ENCODE peak calls at places on chromosomes 1 and 21, in eight cellular contexts. K, N, I, J, V, S, Z and L are unnamed samples.

GRCh38 chr1:4637616-4638346 is 16.6 kb upstream of the AJAP1 start:
- DNase-seq in K (no peak), N (no peak), I (no peak), J (no peak), V (no peak), S (no peak), Z (no peak), L (no peak)

GRCh38 chr1:156076609-156077429 is 5.4 kb downstream of the MEX3A start:
- DNase-seq in K (no peak), N (no peak), I (no peak), J (no peak), V (peak), S (no peak), Z (no peak), L (no peak)

GRCh38 chr1:53073899-53074311 is 11.9 kb downstream of the PODN start:
- DNase-seq in K (no peak), N (no peak), I (no peak), J (no peak), V (peak), S (peak), Z (no peak), L (no peak)

GRCh38 chr1:21537511-21537931 is 28.3 kb downstream of the ALPL start:
- DNase-seq in K (no peak), N (no peak), I (no peak), J (no peak), V (peak), S (no peak), Z (no peak), L (no peak)

GRCh38 chr1:41918450-41919043 is at the start of gene HIVEP3:
- DNase-seq in K (no peak), N (peak), I (no peak), J (no peak), V (no peak), S (peak), Z (peak), L (no peak)

GRCh38 chr1:204714861-204715511 is 29.4 kb upstream of the LRRN2 start:
- DNase-seq in K (no peak), N (no peak), I (no peak), J (no peak), V (no peak), S (no peak), Z (no peak), L (no peak)

GRCh38 chr1:4614371-4615137 is 39.9 kb upstream of the AJAP1 start:
- DNase-seq in K (no peak), N (no peak), I (no peak), J (no peak), V (no peak), S (no peak), Z (no peak), L (no peak)

GRCh38 chr1:14571810-14572767 is 26.4 kb upstream of the KAZN start:
- DNase-seq in K (peak), N (no peak), I (no peak), J (no peak), V (no peak), S (peak), Z (no peak), L (no peak)

GRCh38 chr1:23168462-23169218 is at the start of gene LUZP1:
- DNase-seq in K (peak), N (peak), I (peak), J (peak), V (peak), S (peak), Z (peak), L (peak)

GRCh38 chr21:35179990-35180557 is 131.0 kb upstream of the RUNX1 start:
- DNase-seq in K (no peak), N (no peak), I (no peak), J (no peak), V (no peak), S (no peak), Z (no peak), L (peak)

GRCh38 chr1:43373034-43373940 is 5.5 kb upstream of the ELOVL1 start:
- DNase-seq in K (no peak), N (no peak), I (no peak), J (no peak), V (no peak), S (no peak), Z (peak), L (peak)

GRCh38 chr21:42567861-42568260 is 54.2 kb downstream of the SLC37A1 start:
- DNase-seq in K (no peak), N (no peak), I (no peak), J (no peak), V (no peak), S (no peak), Z (no peak), L (no peak)

GRCh38 chr21:45920824-45921600 is 60.6 kb upstream of the COL6A1 start:
- DNase-seq in K (no peak), N (no peak), I (no peak), J (no peak), V (no peak), S (no peak), Z (no peak), L (no peak)

GRCh38 chr1:61139324-61140055 is 57.1 kb downstream of the NFIA start:
- DNase-seq in K (no peak), N (no peak), I (peak), J (no peak), V (no peak), S (no peak), Z (peak), L (no peak)

GRCh38 chr1:107557095-107557494 is 407.9 kb downstream of the VAV3 start:
- DNase-seq in K (no peak), N (no peak), I (no peak), J (no peak), V (no peak), S (no peak), Z (no peak), L (no peak)

GRCh38 chr1:180842890-180843289 is 69.8 kb upstream of the KIAA1614 start:
- DNase-seq in K (no peak), N (peak), I (no peak), J (no peak), V (no peak), S (no peak), Z (no peak), L (no peak)

GRCh38 chr1:78339490-78339889 is 151.3 kb upstream of the PTGFR start:
- DNase-seq in K (no peak), N (no peak), I (no peak), J (no peak), V (no peak), S (no peak), Z (no peak), L (no peak)

GRCh38 chr1:110816945-110817344 is 56.0 kb upstream of the CD53 start:
- DNase-seq in K (no peak), N (no peak), I (no peak), J (no peak), V (no peak), S (no peak), Z (no peak), L (no peak)

GRCh38 chr1:203551550-203551949 is 57.6 kb downstream of the OPTC start:
- DNase-seq in K (no peak), N (no peak), I (no peak), J (no peak), V (no peak), S (no peak), Z (no peak), L (no peak)

GRCh38 chr1:85174492-85174891 is 26.3 kb downstream of the SYDE2 start:
- DNase-seq in K (no peak), N (no peak), I (no peak), J (no peak), V (no peak), S (no peak), Z (no peak), L (no peak)

GRCh38 chr1:1170215-1170890 is 3.3 kb upstream of the TTLL10 start:
- DNase-seq in K (no peak), N (no peak), I (no peak), J (no peak), V (no peak), S (no peak), Z (no peak), L (no peak)

GRCh38 chr1:229341811-229342304 is 989 bp downstream of the CCSAP start:
- DNase-seq in K (no peak), N (no peak), I (peak), J (no peak), V (peak), S (no peak), Z (no peak), L (no peak)

GRCh38 chr1:201025571-201026002 is 2.1 kb upstream of the KIF21B start:
- DNase-seq in K (no peak), N (no peak), I (peak), J (no peak), V (no peak), S (no peak), Z (no peak), L (peak)

GRCh38 chr1:183914283-183914682 is 109.4 kb downstream of the RGL1 start:
- DNase-seq in K (no peak), N (no peak), I (no peak), J (no peak), V (no peak), S (no peak), Z (no peak), L (no peak)

GRCh38 chr21:25396135-25396711 is 211.1 kb downstream of the MRPL39 start:
- DNase-seq in K (no peak), N (no peak), I (no peak), J (peak), V (no peak), S (no peak), Z (no peak), L (no peak)